ENCODE peak calls at places on chromosomes 11 and 22, in six cellular contexts. One of them, this sample, is unnamed.

GRCh38 chr11:132944557-132944920 is 587.8 kb downstream of the OPCML start:
- DNase-seq in HCT116: no peak
- DNase-seq in fibroblast of lung: no peak
- DNase-seq in GM23338: peak
- DNase-seq in HepG2: no peak
- DNase-seq in keratinocyte: no peak
- DNase-seq in this sample: no peak

GRCh38 chr22:39248254-39248653 is 3.5 kb upstream of the PDGFB start:
- DNase-seq in HCT116: no peak
- DNase-seq in fibroblast of lung: peak
- DNase-seq in GM23338: no peak
- DNase-seq in HepG2: no peak
- DNase-seq in keratinocyte: no peak
- DNase-seq in this sample: no peak

GRCh38 chr11:119764108-119764874 is 35.3 kb upstream of the NECTIN1 start:
- DNase-seq in HCT116: no peak
- DNase-seq in fibroblast of lung: peak
- DNase-seq in GM23338: peak
- DNase-seq in HepG2: no peak
- DNase-seq in keratinocyte: no peak
- DNase-seq in this sample: no peak

GRCh38 chr22:32249231-32249630 is 5.9 kb downstream of the SLC5A4 start:
- DNase-seq in HCT116: no peak
- DNase-seq in fibroblast of lung: no peak
- DNase-seq in GM23338: no peak
- DNase-seq in HepG2: no peak
- DNase-seq in keratinocyte: no peak
- DNase-seq in this sample: no peak

GRCh38 chr22:47388778-47389177 is 626.3 kb downstream of the TBC1D22A start:
- DNase-seq in HCT116: no peak
- DNase-seq in fibroblast of lung: no peak
- DNase-seq in GM23338: no peak
- DNase-seq in HepG2: no peak
- DNase-seq in keratinocyte: no peak
- DNase-seq in this sample: no peak

GRCh38 chr11:18834754-18835466 is 43.3 kb upstream of the PTPN5 start:
- DNase-seq in HCT116: no peak
- DNase-seq in fibroblast of lung: no peak
- DNase-seq in GM23338: no peak
- DNase-seq in HepG2: no peak
- DNase-seq in keratinocyte: no peak
- DNase-seq in this sample: no peak

GRCh38 chr11:1116104-1116503 is 41.4 kb downstream of the MUC2 start:
- DNase-seq in HCT116: no peak
- DNase-seq in fibroblast of lung: no peak
- DNase-seq in GM23338: no peak
- DNase-seq in HepG2: no peak
- DNase-seq in keratinocyte: no peak
- DNase-seq in this sample: no peak

GRCh38 chr11:76824980-76825725 is 35.6 kb upstream of the ACER3 start:
- DNase-seq in HCT116: no peak
- DNase-seq in fibroblast of lung: peak
- DNase-seq in GM23338: no peak
- DNase-seq in HepG2: no peak
- DNase-seq in keratinocyte: peak
- DNase-seq in this sample: no peak

GRCh38 chr11:9688716-9689511 is 25.0 kb downstream of the SWAP70 start:
- DNase-seq in HCT116: no peak
- DNase-seq in fibroblast of lung: peak
- DNase-seq in GM23338: no peak
- DNase-seq in HepG2: no peak
- DNase-seq in keratinocyte: no peak
- DNase-seq in this sample: no peak

GRCh38 chr11:11538277-11538960 is 83.4 kb downstream of the GALNT18 start:
- DNase-seq in HCT116: no peak
- DNase-seq in fibroblast of lung: no peak
- DNase-seq in GM23338: no peak
- DNase-seq in HepG2: no peak
- DNase-seq in keratinocyte: no peak
- DNase-seq in this sample: no peak

GRCh38 chr22:25829808-25830777 is 88.1 kb downstream of the MYO18B start:
- DNase-seq in HCT116: no peak
- DNase-seq in fibroblast of lung: no peak
- DNase-seq in GM23338: no peak
- DNase-seq in HepG2: peak
- DNase-seq in keratinocyte: no peak
- DNase-seq in this sample: no peak

GRCh38 chr22:23387827-23388491 is 192.1 kb downstream of the IGLL1 start:
- DNase-seq in HCT116: no peak
- DNase-seq in fibroblast of lung: no peak
- DNase-seq in GM23338: no peak
- DNase-seq in HepG2: no peak
- DNase-seq in keratinocyte: no peak
- DNase-seq in this sample: no peak

GRCh38 chr11:26709057-26709456 is 12.8 kb downstream of the SLC5A12 start:
- DNase-seq in HCT116: no peak
- DNase-seq in fibroblast of lung: no peak
- DNase-seq in GM23338: no peak
- DNase-seq in HepG2: no peak
- DNase-seq in keratinocyte: no peak
- DNase-seq in this sample: no peak

GRCh38 chr11:1473786-1474185 is 12.8 kb downstream of the MOB2 start:
- DNase-seq in HCT116: no peak
- DNase-seq in fibroblast of lung: no peak
- DNase-seq in GM23338: no peak
- DNase-seq in HepG2: no peak
- DNase-seq in keratinocyte: no peak
- DNase-seq in this sample: no peak

GRCh38 chr11:9214765-9215164 is 50.4 kb downstream of the DENND5A start:
- DNase-seq in HCT116: peak
- DNase-seq in fibroblast of lung: peak
- DNase-seq in GM23338: no peak
- DNase-seq in HepG2: no peak
- DNase-seq in keratinocyte: no peak
- DNase-seq in this sample: no peak

GRCh38 chr22:41021039-41021654 is 70.0 kb downstream of the RBX1 start:
- DNase-seq in HCT116: no peak
- DNase-seq in fibroblast of lung: no peak
- DNase-seq in GM23338: peak
- DNase-seq in HepG2: no peak
- DNase-seq in keratinocyte: no peak
- DNase-seq in this sample: no peak

GRCh38 chr11:65185166-65185565 is 3.4 kb downstream of the CAPN1 start:
- DNase-seq in HCT116: no peak
- DNase-seq in fibroblast of lung: no peak
- DNase-seq in GM23338: peak
- DNase-seq in HepG2: no peak
- DNase-seq in keratinocyte: no peak
- DNase-seq in this sample: no peak

GRCh38 chr11:123590296-123590912 is 64.0 kb downstream of the SCN3B start:
- DNase-seq in HCT116: peak
- DNase-seq in fibroblast of lung: peak
- DNase-seq in GM23338: no peak
- DNase-seq in HepG2: peak
- DNase-seq in keratinocyte: no peak
- DNase-seq in this sample: no peak

GRCh38 chr11:79940976-79941735 is 500.3 kb upstream of the TENM4 start:
- DNase-seq in HCT116: no peak
- DNase-seq in fibroblast of lung: peak
- DNase-seq in GM23338: no peak
- DNase-seq in HepG2: no peak
- DNase-seq in keratinocyte: peak
- DNase-seq in this sample: no peak

GRCh38 chr11:121420398-121420797 is 31.7 kb upstream of the SORL1 start:
- DNase-seq in HCT116: no peak
- DNase-seq in fibroblast of lung: no peak
- DNase-seq in GM23338: no peak
- DNase-seq in HepG2: no peak
- DNase-seq in keratinocyte: no peak
- DNase-seq in this sample: no peak

GRCh38 chr11:60985991-60986915 is 14.8 kb downstream of the CD6 start:
- DNase-seq in HCT116: no peak
- DNase-seq in fibroblast of lung: peak
- DNase-seq in GM23338: no peak
- DNase-seq in HepG2: no peak
- DNase-seq in keratinocyte: peak
- DNase-seq in this sample: no peak

GRCh38 chr11:65498042-65498726 is 661 bp upstream of the MALAT1 start:
- DNase-seq in HCT116: no peak
- DNase-seq in fibroblast of lung: peak
- DNase-seq in GM23338: peak
- DNase-seq in HepG2: no peak
- DNase-seq in keratinocyte: no peak
- DNase-seq in this sample: peak

GRCh38 chr22:44448271-44448780 is 49.7 kb downstream of the RTL6 start:
- DNase-seq in HCT116: no peak
- DNase-seq in fibroblast of lung: peak
- DNase-seq in GM23338: no peak
- DNase-seq in HepG2: no peak
- DNase-seq in keratinocyte: peak
- DNase-seq in this sample: no peak

GRCh38 chr11:127864861-127865260 is 722.5 kb downstream of the ETS1 start:
- DNase-seq in HCT116: no peak
- DNase-seq in fibroblast of lung: no peak
- DNase-seq in GM23338: no peak
- DNase-seq in HepG2: no peak
- DNase-seq in keratinocyte: no peak
- DNase-seq in this sample: no peak

GRCh38 chr11:105821781-105822180 is 200.3 kb downstream of the MSANTD4 start:
- DNase-seq in HCT116: no peak
- DNase-seq in fibroblast of lung: no peak
- DNase-seq in GM23338: peak
- DNase-seq in HepG2: no peak
- DNase-seq in keratinocyte: no peak
- DNase-seq in this sample: no peak

GRCh38 chr11:73521621-73522020 is 76.3 kb downstream of the FAM168A start:
- DNase-seq in HCT116: peak
- DNase-seq in fibroblast of lung: peak
- DNase-seq in GM23338: no peak
- DNase-seq in HepG2: peak
- DNase-seq in keratinocyte: no peak
- DNase-seq in this sample: no peak

GRCh38 chr22:50058338-50059184 is 463 bp upstream of the TTLL8 start:
- DNase-seq in HCT116: no peak
- DNase-seq in fibroblast of lung: no peak
- DNase-seq in GM23338: no peak
- DNase-seq in HepG2: no peak
- DNase-seq in keratinocyte: no peak
- DNase-seq in this sample: no peak
- TF ChIP-seq EZH2 in HCT116: no peak
- TF ChIP-seq EZH2 in fibroblast of lung: no peak
- TF ChIP-seq EZH2 in GM23338: peak
- TF ChIP-seq EZH2 in HepG2: no peak
- TF ChIP-seq EZH2 in keratinocyte: no peak
- TF ChIP-seq EZH2 in this sample: no peak

DNA sequence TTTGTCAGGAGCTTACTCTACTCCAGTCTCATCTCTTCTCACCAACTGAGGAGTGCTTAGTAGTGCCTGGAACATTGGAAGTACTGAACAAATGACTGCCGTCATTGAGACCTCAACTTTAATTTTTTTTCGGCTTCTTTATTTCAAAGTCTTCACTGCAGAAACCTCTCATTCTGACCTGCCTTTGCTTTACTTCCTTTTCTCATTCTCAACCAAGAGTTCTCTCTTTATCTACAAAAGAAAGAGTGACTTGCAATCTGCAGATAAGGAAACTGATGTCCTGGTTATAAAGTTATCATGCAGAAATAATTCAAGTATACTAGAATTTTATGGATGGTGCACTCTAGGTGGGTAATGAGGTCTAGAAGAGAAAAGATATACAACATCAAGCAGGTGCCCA is 1.2 kb upstream of the EED start:
- DNase-seq in HCT116: no peak
- DNase-seq in fibroblast of lung: no peak
- DNase-seq in GM23338: no peak
- DNase-seq in HepG2: no peak
- DNase-seq in keratinocyte: no peak
- DNase-seq in this sample: no peak
- H3K4me3 ChIP-seq in HCT116: no peak
- H3K4me3 ChIP-seq in fibroblast of lung: no peak
- H3K4me3 ChIP-seq in GM23338: no peak
- H3K4me3 ChIP-seq in HepG2: no peak
- H3K4me3 ChIP-seq in keratinocyte: no peak
- H3K4me3 ChIP-seq in this sample: no peak

GRCh38 chr11:124863137-124863825 is 2.0 kb upstream of the ROBO3 start:
- DNase-seq in HCT116: no peak
- DNase-seq in fibroblast of lung: peak
- DNase-seq in GM23338: peak
- DNase-seq in HepG2: peak
- DNase-seq in keratinocyte: no peak
- DNase-seq in this sample: peak
- TF ChIP-seq EZH2 in HCT116: no peak
- TF ChIP-seq EZH2 in fibroblast of lung: no peak
- TF ChIP-seq EZH2 in GM23338: peak
- TF ChIP-seq EZH2 in HepG2: no peak
- TF ChIP-seq EZH2 in keratinocyte: peak
- TF ChIP-seq EZH2 in this sample: peak

GRCh38 chr11:35617316-35617686 is 959 bp upstream of the FJX1 start:
- DNase-seq in HCT116: no peak
- DNase-seq in fibroblast of lung: no peak
- DNase-seq in GM23338: no peak
- DNase-seq in HepG2: no peak
- DNase-seq in keratinocyte: no peak
- DNase-seq in this sample: no peak

GRCh38 chr11:35619754-35620640 is 1.7 kb downstream of the FJX1 start:
- DNase-seq in HCT116: no peak
- DNase-seq in fibroblast of lung: peak
- DNase-seq in GM23338: peak
- DNase-seq in HepG2: peak
- DNase-seq in keratinocyte: no peak
- DNase-seq in this sample: peak

GRCh38 chr11:35617687-35618496 is at the start of gene FJX1:
- DNase-seq in HCT116: no peak
- DNase-seq in fibroblast of lung: peak
- DNase-seq in GM23338: peak
- DNase-seq in HepG2: peak
- DNase-seq in keratinocyte: no peak
- DNase-seq in this sample: peak

GRCh38 chr11:35619030-35619753 is 932 bp downstream of the FJX1 start:
- DNase-seq in HCT116: no peak
- DNase-seq in fibroblast of lung: peak
- DNase-seq in GM23338: peak
- DNase-seq in HepG2: no peak
- DNase-seq in keratinocyte: no peak
- DNase-seq in this sample: peak

DNA sequence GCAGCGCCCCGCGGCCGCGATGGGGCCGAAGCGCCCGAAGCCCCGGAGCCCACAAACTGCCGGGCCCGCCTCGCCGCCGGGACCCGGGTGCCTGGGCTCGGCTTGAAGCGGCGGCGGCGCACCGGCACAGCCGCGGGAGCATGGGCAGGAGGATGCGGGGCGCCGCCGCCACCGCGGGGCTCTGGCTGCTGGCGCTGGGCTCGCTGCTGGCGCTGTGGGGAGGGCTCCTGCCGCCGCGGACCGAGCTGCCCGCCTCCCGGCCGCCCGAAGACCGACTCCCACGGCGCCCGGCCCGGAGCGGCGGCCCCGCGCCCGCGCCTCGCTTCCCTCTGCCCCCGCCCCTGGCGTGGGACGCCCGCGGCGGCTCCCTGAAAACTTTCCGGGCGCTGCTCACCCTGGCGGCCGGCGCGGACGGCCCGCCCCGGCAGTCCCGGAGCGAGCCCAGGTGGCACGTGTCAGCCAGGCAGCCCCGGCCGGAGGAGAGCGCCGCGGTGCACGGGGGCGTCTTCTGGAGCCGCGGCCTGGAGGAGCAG is 303 bp downstream of the FJX1 start:
- DNase-seq in HCT116: no peak
- DNase-seq in fibroblast of lung: peak
- DNase-seq in GM23338: peak
- DNase-seq in HepG2: no peak
- DNase-seq in keratinocyte: no peak
- DNase-seq in this sample: no peak
- H3K4me3 ChIP-seq in HCT116: peak
- H3K4me3 ChIP-seq in fibroblast of lung: peak
- H3K4me3 ChIP-seq in GM23338: peak
- H3K4me3 ChIP-seq in HepG2: peak
- H3K4me3 ChIP-seq in keratinocyte: peak
- H3K4me3 ChIP-seq in this sample: peak